ENCODE peak calls at places on chromosomes 4 and X, in six cellular contexts. One of them, this sample, is unnamed.

GRCh38 chrX:150704030-150704613 is 10.9 kb downstream of the MTMR1 start:
- DNase-seq in adrenal gland: no peak
- DNase-seq in RCC 7860: peak
- DNase-seq in natural killer cell treated with Interleukin-12 subunit alpha and Interleukin-12 subunit beta and Interleukin-15 and Interleukin-18, amount 100 ng/mL, for 72 hours: no peak
- DNase-seq in left kidney: no peak
- DNase-seq in effector memory CD4-positive, alpha-beta T cell: no peak
- DNase-seq in this sample: no peak

GRCh38 chr4:142278171-142278570 is 567.9 kb downstream of the INPP4B start:
- DNase-seq in adrenal gland: no peak
- DNase-seq in RCC 7860: no peak
- DNase-seq in natural killer cell treated with Interleukin-12 subunit alpha and Interleukin-12 subunit beta and Interleukin-15 and Interleukin-18, amount 100 ng/mL, for 72 hours: no peak
- DNase-seq in left kidney: no peak
- DNase-seq in effector memory CD4-positive, alpha-beta T cell: no peak
- DNase-seq in this sample: no peak

GRCh38 chr4:69075061-69075792 is 21.0 kb upstream of the UGT2B7 start:
- DNase-seq in adrenal gland: no peak
- DNase-seq in RCC 7860: peak
- DNase-seq in natural killer cell treated with Interleukin-12 subunit alpha and Interleukin-12 subunit beta and Interleukin-15 and Interleukin-18, amount 100 ng/mL, for 72 hours: no peak
- DNase-seq in left kidney: no peak
- DNase-seq in effector memory CD4-positive, alpha-beta T cell: no peak
- DNase-seq in this sample: no peak

GRCh38 chrX:69285881-69286545 is 120.8 kb upstream of the PJA1 start:
- DNase-seq in adrenal gland: peak
- DNase-seq in RCC 7860: no peak
- DNase-seq in natural killer cell treated with Interleukin-12 subunit alpha and Interleukin-12 subunit beta and Interleukin-15 and Interleukin-18, amount 100 ng/mL, for 72 hours: peak
- DNase-seq in left kidney: peak
- DNase-seq in effector memory CD4-positive, alpha-beta T cell: peak
- DNase-seq in this sample: peak

GRCh38 chrX:119492463-119492862 is 24.2 kb downstream of the SLC25A5 start:
- DNase-seq in adrenal gland: no peak
- DNase-seq in RCC 7860: no peak
- DNase-seq in natural killer cell treated with Interleukin-12 subunit alpha and Interleukin-12 subunit beta and Interleukin-15 and Interleukin-18, amount 100 ng/mL, for 72 hours: no peak
- DNase-seq in left kidney: no peak
- DNase-seq in effector memory CD4-positive, alpha-beta T cell: no peak
- DNase-seq in this sample: no peak

GRCh38 chr4:140870427-140870826 is 114.2 kb upstream of the TBC1D9 start:
- DNase-seq in adrenal gland: no peak
- DNase-seq in RCC 7860: no peak
- DNase-seq in natural killer cell treated with Interleukin-12 subunit alpha and Interleukin-12 subunit beta and Interleukin-15 and Interleukin-18, amount 100 ng/mL, for 72 hours: no peak
- DNase-seq in left kidney: peak
- DNase-seq in effector memory CD4-positive, alpha-beta T cell: no peak
- DNase-seq in this sample: no peak

GRCh38 chrX:69015156-69015555 is 150.1 kb downstream of the PJA1 start:
- DNase-seq in adrenal gland: no peak
- DNase-seq in RCC 7860: no peak
- DNase-seq in natural killer cell treated with Interleukin-12 subunit alpha and Interleukin-12 subunit beta and Interleukin-15 and Interleukin-18, amount 100 ng/mL, for 72 hours: no peak
- DNase-seq in left kidney: no peak
- DNase-seq in effector memory CD4-positive, alpha-beta T cell: no peak
- DNase-seq in this sample: no peak

GRCh38 chr4:184732126-184732525 is 1.8 kb downstream of the CENPU start:
- DNase-seq in adrenal gland: no peak
- DNase-seq in RCC 7860: no peak
- DNase-seq in natural killer cell treated with Interleukin-12 subunit alpha and Interleukin-12 subunit beta and Interleukin-15 and Interleukin-18, amount 100 ng/mL, for 72 hours: no peak
- DNase-seq in left kidney: no peak
- DNase-seq in effector memory CD4-positive, alpha-beta T cell: no peak
- DNase-seq in this sample: peak

GRCh38 chr4:87718221-87718620 is 68.1 kb downstream of the DMP1 start:
- DNase-seq in adrenal gland: no peak
- DNase-seq in RCC 7860: no peak
- DNase-seq in natural killer cell treated with Interleukin-12 subunit alpha and Interleukin-12 subunit beta and Interleukin-15 and Interleukin-18, amount 100 ng/mL, for 72 hours: no peak
- DNase-seq in left kidney: no peak
- DNase-seq in effector memory CD4-positive, alpha-beta T cell: no peak
- DNase-seq in this sample: no peak

GRCh38 chrX:155009994-155010472 is 12.5 kb downstream of the F8 start:
- DNase-seq in adrenal gland: no peak
- DNase-seq in RCC 7860: no peak
- DNase-seq in natural killer cell treated with Interleukin-12 subunit alpha and Interleukin-12 subunit beta and Interleukin-15 and Interleukin-18, amount 100 ng/mL, for 72 hours: no peak
- DNase-seq in left kidney: no peak
- DNase-seq in effector memory CD4-positive, alpha-beta T cell: no peak
- DNase-seq in this sample: no peak

GRCh38 chr4:110508827-110509446 is 33.0 kb downstream of the ENPEP start:
- DNase-seq in adrenal gland: no peak
- DNase-seq in RCC 7860: peak
- DNase-seq in natural killer cell treated with Interleukin-12 subunit alpha and Interleukin-12 subunit beta and Interleukin-15 and Interleukin-18, amount 100 ng/mL, for 72 hours: no peak
- DNase-seq in left kidney: peak
- DNase-seq in effector memory CD4-positive, alpha-beta T cell: no peak
- DNase-seq in this sample: no peak

GRCh38 chrX:118682258-118683014 is 45.0 kb upstream of the IL13RA1 start:
- DNase-seq in adrenal gland: no peak
- DNase-seq in RCC 7860: no peak
- DNase-seq in natural killer cell treated with Interleukin-12 subunit alpha and Interleukin-12 subunit beta and Interleukin-15 and Interleukin-18, amount 100 ng/mL, for 72 hours: no peak
- DNase-seq in left kidney: no peak
- DNase-seq in effector memory CD4-positive, alpha-beta T cell: no peak
- DNase-seq in this sample: no peak

GRCh38 chr4:110477836-110478235 is 1.9 kb downstream of the ENPEP start:
- DNase-seq in adrenal gland: no peak
- DNase-seq in RCC 7860: no peak
- DNase-seq in natural killer cell treated with Interleukin-12 subunit alpha and Interleukin-12 subunit beta and Interleukin-15 and Interleukin-18, amount 100 ng/mL, for 72 hours: no peak
- DNase-seq in left kidney: no peak
- DNase-seq in effector memory CD4-positive, alpha-beta T cell: no peak
- DNase-seq in this sample: no peak

GRCh38 chr4:89949782-89950387 is 55.2 kb downstream of the MMRN1 start:
- DNase-seq in adrenal gland: no peak
- DNase-seq in RCC 7860: no peak
- DNase-seq in natural killer cell treated with Interleukin-12 subunit alpha and Interleukin-12 subunit beta and Interleukin-15 and Interleukin-18, amount 100 ng/mL, for 72 hours: no peak
- DNase-seq in left kidney: no peak
- DNase-seq in effector memory CD4-positive, alpha-beta T cell: no peak
- DNase-seq in this sample: no peak

GRCh38 chr4:127012549-127012948 is 620.2 kb upstream of the INTU start:
- DNase-seq in adrenal gland: no peak
- DNase-seq in RCC 7860: peak
- DNase-seq in natural killer cell treated with Interleukin-12 subunit alpha and Interleukin-12 subunit beta and Interleukin-15 and Interleukin-18, amount 100 ng/mL, for 72 hours: no peak
- DNase-seq in left kidney: no peak
- DNase-seq in effector memory CD4-positive, alpha-beta T cell: no peak
- DNase-seq in this sample: no peak

GRCh38 chr4:140567722-140568121 is 1.0 kb downstream of the UCP1 start:
- DNase-seq in adrenal gland: no peak
- DNase-seq in RCC 7860: no peak
- DNase-seq in natural killer cell treated with Interleukin-12 subunit alpha and Interleukin-12 subunit beta and Interleukin-15 and Interleukin-18, amount 100 ng/mL, for 72 hours: no peak
- DNase-seq in left kidney: peak
- DNase-seq in effector memory CD4-positive, alpha-beta T cell: no peak
- DNase-seq in this sample: no peak

GRCh38 chr4:66193487-66193886 is 523.2 kb upstream of the EPHA5 start:
- DNase-seq in adrenal gland: no peak
- DNase-seq in RCC 7860: no peak
- DNase-seq in natural killer cell treated with Interleukin-12 subunit alpha and Interleukin-12 subunit beta and Interleukin-15 and Interleukin-18, amount 100 ng/mL, for 72 hours: no peak
- DNase-seq in left kidney: no peak
- DNase-seq in effector memory CD4-positive, alpha-beta T cell: no peak
- DNase-seq in this sample: no peak

GRCh38 chr4:87758278-87758677 is 41.1 kb upstream of the IBSP start:
- DNase-seq in adrenal gland: no peak
- DNase-seq in RCC 7860: no peak
- DNase-seq in natural killer cell treated with Interleukin-12 subunit alpha and Interleukin-12 subunit beta and Interleukin-15 and Interleukin-18, amount 100 ng/mL, for 72 hours: no peak
- DNase-seq in left kidney: no peak
- DNase-seq in effector memory CD4-positive, alpha-beta T cell: no peak
- DNase-seq in this sample: no peak

GRCh38 chr4:145957307-145957706 is 18.7 kb upstream of the ZNF827 start:
- DNase-seq in adrenal gland: no peak
- DNase-seq in RCC 7860: no peak
- DNase-seq in natural killer cell treated with Interleukin-12 subunit alpha and Interleukin-12 subunit beta and Interleukin-15 and Interleukin-18, amount 100 ng/mL, for 72 hours: no peak
- DNase-seq in left kidney: no peak
- DNase-seq in effector memory CD4-positive, alpha-beta T cell: no peak
- DNase-seq in this sample: no peak

GRCh38 chr4:93897559-93897958 is 69.0 kb downstream of the ATOH1 start:
- DNase-seq in adrenal gland: no peak
- DNase-seq in RCC 7860: no peak
- DNase-seq in natural killer cell treated with Interleukin-12 subunit alpha and Interleukin-12 subunit beta and Interleukin-15 and Interleukin-18, amount 100 ng/mL, for 72 hours: no peak
- DNase-seq in left kidney: peak
- DNase-seq in effector memory CD4-positive, alpha-beta T cell: no peak
- DNase-seq in this sample: no peak

GRCh38 chrX:83759872-83760271 is 101.1 kb upstream of the CYLC1 start:
- DNase-seq in adrenal gland: no peak
- DNase-seq in RCC 7860: no peak
- DNase-seq in natural killer cell treated with Interleukin-12 subunit alpha and Interleukin-12 subunit beta and Interleukin-15 and Interleukin-18, amount 100 ng/mL, for 72 hours: no peak
- DNase-seq in left kidney: peak
- DNase-seq in effector memory CD4-positive, alpha-beta T cell: no peak
- DNase-seq in this sample: no peak

GRCh38 chr4:136562842-136563241 is 969.5 kb downstream of the PCDH18 start:
- DNase-seq in adrenal gland: no peak
- DNase-seq in RCC 7860: no peak
- DNase-seq in natural killer cell treated with Interleukin-12 subunit alpha and Interleukin-12 subunit beta and Interleukin-15 and Interleukin-18, amount 100 ng/mL, for 72 hours: no peak
- DNase-seq in left kidney: no peak
- DNase-seq in effector memory CD4-positive, alpha-beta T cell: no peak
- DNase-seq in this sample: no peak

GRCh38 chrX:118807151-118808017 is 16.2 kb upstream of the ZCCHC12 start:
- DNase-seq in adrenal gland: peak
- DNase-seq in RCC 7860: peak
- DNase-seq in natural killer cell treated with Interleukin-12 subunit alpha and Interleukin-12 subunit beta and Interleukin-15 and Interleukin-18, amount 100 ng/mL, for 72 hours: no peak
- DNase-seq in left kidney: peak
- DNase-seq in effector memory CD4-positive, alpha-beta T cell: no peak
- DNase-seq in this sample: peak

GRCh38 chr4:144715230-144715629 is 69.3 kb downstream of the HHIP start:
- DNase-seq in adrenal gland: no peak
- DNase-seq in RCC 7860: no peak
- DNase-seq in natural killer cell treated with Interleukin-12 subunit alpha and Interleukin-12 subunit beta and Interleukin-15 and Interleukin-18, amount 100 ng/mL, for 72 hours: no peak
- DNase-seq in left kidney: no peak
- DNase-seq in effector memory CD4-positive, alpha-beta T cell: no peak
- DNase-seq in this sample: no peak

GRCh38 chr4:40340034-40340433 is 4.9 kb downstream of the CHRNA9 start:
- DNase-seq in adrenal gland: no peak
- DNase-seq in RCC 7860: no peak
- DNase-seq in natural killer cell treated with Interleukin-12 subunit alpha and Interleukin-12 subunit beta and Interleukin-15 and Interleukin-18, amount 100 ng/mL, for 72 hours: no peak
- DNase-seq in left kidney: no peak
- DNase-seq in effector memory CD4-positive, alpha-beta T cell: no peak
- DNase-seq in this sample: no peak

GRCh38 chrX:68416592-68416991 is 16.7 kb downstream of the OPHN1 start:
- DNase-seq in adrenal gland: no peak
- DNase-seq in RCC 7860: peak
- DNase-seq in natural killer cell treated with Interleukin-12 subunit alpha and Interleukin-12 subunit beta and Interleukin-15 and Interleukin-18, amount 100 ng/mL, for 72 hours: no peak
- DNase-seq in left kidney: no peak
- DNase-seq in effector memory CD4-positive, alpha-beta T cell: no peak
- DNase-seq in this sample: no peak

GRCh38 chrX:106050054-106050453 is 11.5 kb upstream of the SERPINA7 start:
- DNase-seq in adrenal gland: no peak
- DNase-seq in RCC 7860: no peak
- DNase-seq in natural killer cell treated with Interleukin-12 subunit alpha and Interleukin-12 subunit beta and Interleukin-15 and Interleukin-18, amount 100 ng/mL, for 72 hours: no peak
- DNase-seq in left kidney: no peak
- DNase-seq in effector memory CD4-positive, alpha-beta T cell: no peak
- DNase-seq in this sample: no peak

GRCh38 chr4:98283219-98284199 is 22.3 kb downstream of the RAP1GDS1 start:
- DNase-seq in adrenal gland: no peak
- DNase-seq in RCC 7860: no peak
- DNase-seq in natural killer cell treated with Interleukin-12 subunit alpha and Interleukin-12 subunit beta and Interleukin-15 and Interleukin-18, amount 100 ng/mL, for 72 hours: no peak
- DNase-seq in left kidney: no peak
- DNase-seq in effector memory CD4-positive, alpha-beta T cell: no peak
- DNase-seq in this sample: no peak

GRCh38 chr4:10180927-10181744 is 64.5 kb upstream of the WDR1 start:
- DNase-seq in adrenal gland: no peak
- DNase-seq in RCC 7860: peak
- DNase-seq in natural killer cell treated with Interleukin-12 subunit alpha and Interleukin-12 subunit beta and Interleukin-15 and Interleukin-18, amount 100 ng/mL, for 72 hours: peak
- DNase-seq in left kidney: no peak
- DNase-seq in effector memory CD4-positive, alpha-beta T cell: no peak
- DNase-seq in this sample: no peak

GRCh38 chrX:29890004-29890403 is 325.4 kb upstream of the MAGEB2 start:
- DNase-seq in adrenal gland: no peak
- DNase-seq in RCC 7860: no peak
- DNase-seq in natural killer cell treated with Interleukin-12 subunit alpha and Interleukin-12 subunit beta and Interleukin-15 and Interleukin-18, amount 100 ng/mL, for 72 hours: no peak
- DNase-seq in left kidney: no peak
- DNase-seq in effector memory CD4-positive, alpha-beta T cell: no peak
- DNase-seq in this sample: no peak